ENCODE peak calls at places on chromosomes 13 and 19, in six cellular contexts. G, V, X, J, Z and U are unnamed samples.
A peak's percentile ranks its signal among the peaks of the same experiment; 100 is the strongest.

GRCh38 chr19:42831221-42832019 is 48.1 kb downstream of the PSG1 start:
- DNase-seq in G (no peak), V (no peak), X (no peak), J (no peak), Z (no peak), U (no peak)

GRCh38 chr13:112966776-112967175 is 2.2 kb upstream of the MCF2L start:
- DNase-seq in G (no peak), V (no peak), X (no peak), J (no peak), Z (no peak), U (no peak)

GRCh38 chr13:21434588-21434987 is 24.5 kb downstream of the ZDHHC20 start:
- DNase-seq in G (no peak), V (no peak), X (no peak), J (peak; percentile 22), Z (no peak), U (no peak)

GRCh38 chr19:11781295-11782057 is 14.7 kb downstream of the ZNF441 start:
- DNase-seq in G (no peak), V (no peak), X (no peak), J (no peak), Z (no peak), U (no peak)

GRCh38 chr19:46179076-46179740 is 31.2 kb downstream of the IGFL2 start:
- DNase-seq in G (no peak), V (no peak), X (no peak), J (no peak), Z (no peak), U (no peak)

GRCh38 chr13:107866007-107866665 is 349.2 kb downstream of the LIG4 start:
- DNase-seq in G (no peak), V (no peak), X (no peak), J (peak; percentile 51), Z (no peak), U (no peak)

GRCh38 chr13:71610876-71611275 is 256.1 kb downstream of the DACH1 start:
- DNase-seq in G (no peak), V (no peak), X (no peak), J (no peak), Z (no peak), U (no peak)

GRCh38 chr13:28493740-28494536 is 990 bp downstream of the FLT1 start:
- DNase-seq in G (no peak), V (no peak), X (no peak), J (no peak), Z (no peak), U (no peak)

GRCh38 chr13:48334534-48335127 is 31.1 kb downstream of the RB1 start:
- DNase-seq in G (no peak), V (no peak), X (no peak), J (peak; percentile 61), Z (no peak), U (peak; percentile 26)

GRCh38 chr19:41920878-41921277 is 7.4 kb downstream of the ERFL start:
- DNase-seq in G (no peak), V (no peak), X (no peak), J (no peak), Z (no peak), U (no peak)

GRCh38 chr19:57559008-57559403 is 657 bp downstream of the ZNF550 start:
- DNase-seq in G (peak; percentile 18), V (no peak), X (no peak), J (peak; percentile 35), Z (peak; percentile 39), U (no peak)

GRCh38 chr13:30906411-30906990 is 430 bp downstream of the MEDAG start:
- DNase-seq in G (no peak), V (no peak), X (peak; percentile 81), J (peak; percentile 33), Z (no peak), U (no peak)
- H3K4me3 ChIP-seq in G (peak overlapping the region; percentile 71), V (peak overlapping the region; percentile 88), X (peak overlapping the region; percentile 79), J (peak overlapping the region; percentile 26), Z (peak overlapping the region; percentile 28), U (no peak overlapping the region)

GRCh38 chr19:15257782-15258181 is 25.5 kb upstream of the EPHX3 start:
- DNase-seq in G (no peak), V (no peak), X (no peak), J (no peak), Z (no peak), U (no peak)
- TF ChIP-seq CTCF in G (no peak), V (no peak), X (no peak), J (no peak), Z (no peak), U (no peak)

DNA sequence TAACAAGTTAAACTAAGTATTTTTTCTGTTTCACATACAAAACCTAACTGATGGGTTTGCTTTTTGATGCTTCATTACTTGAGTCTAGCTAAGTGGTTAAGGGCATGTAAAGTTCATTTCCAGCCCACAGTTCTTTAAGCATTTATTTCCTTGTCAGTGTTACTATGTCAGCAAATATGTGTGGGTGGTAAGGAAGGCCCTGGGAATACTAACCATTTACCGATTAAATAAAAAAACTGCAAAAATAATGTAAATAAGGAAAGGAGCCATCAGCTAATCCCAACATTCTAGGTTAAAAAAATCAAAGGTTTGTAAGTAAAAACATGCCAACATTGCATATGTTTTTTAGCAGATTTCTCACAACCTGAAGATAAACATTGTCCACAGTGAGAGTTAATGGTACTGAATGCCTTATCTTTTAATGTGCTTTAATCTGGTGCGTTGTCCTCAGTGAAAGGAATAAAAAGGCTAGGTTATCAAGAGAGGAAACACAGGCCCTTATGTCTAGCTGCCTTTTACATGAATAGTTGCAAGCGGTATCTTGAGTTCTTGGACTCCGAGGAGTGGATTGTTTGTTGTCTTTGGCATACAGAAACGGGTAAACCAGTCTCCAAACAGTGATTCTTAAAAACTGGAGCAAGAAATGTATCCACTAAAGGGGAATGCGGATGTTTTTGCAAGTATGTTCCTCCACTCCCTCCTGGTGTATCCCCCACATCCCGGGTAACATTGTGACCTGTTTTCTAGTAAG is 949.6 kb upstream of the SLC10A2 start:
- DNase-seq in G (no peak), V (no peak), X (no peak), J (peak; percentile 94), Z (no peak), U (no peak)
- H3K4me3 ChIP-seq in G (no peak overlapping the region), V (no peak overlapping the region), X (no peak overlapping the region), J (no peak overlapping the region), Z (no peak overlapping the region), U (no peak overlapping the region)

DNA sequence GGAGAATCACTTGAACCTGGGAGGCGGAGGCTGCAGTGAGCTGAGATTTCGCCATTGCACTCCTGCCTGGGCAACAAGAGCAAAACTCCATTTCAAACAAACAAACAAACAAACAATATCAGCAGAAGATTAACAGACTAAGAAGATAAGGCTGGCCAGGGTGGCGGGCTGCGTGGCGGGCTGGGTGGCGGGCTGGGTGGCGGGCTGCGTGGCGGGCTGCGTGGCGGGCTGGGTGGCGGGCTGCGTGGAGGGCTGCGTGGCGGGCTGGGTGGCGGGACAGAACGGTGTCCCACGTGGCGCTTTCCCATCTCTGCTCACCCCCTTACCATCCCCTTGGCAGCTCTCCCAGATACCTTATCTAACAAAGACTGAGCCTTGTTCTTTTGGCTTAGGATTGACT is 196.2 kb downstream of the COL4A1 start:
- DNase-seq in G (no peak), V (no peak), X (no peak), J (no peak), Z (no peak), U (no peak)
- TF ChIP-seq CTCF in G (no peak), V (no peak), X (no peak), J (no peak), Z (no peak), U (no peak)

GRCh38 chr19:53908933-53909415 is at the start of gene CACNG7:
- DNase-seq in G (no peak), V (no peak), X (no peak), J (peak; percentile 35), Z (no peak), U (no peak)
- H3K4me3 ChIP-seq in G (peak within 1 kb of the TSS; percentile 34), V (peak within 1 kb of the TSS; percentile 15), X (peak within 1 kb of the TSS; percentile 48), J (peak within 1 kb of the TSS; percentile 27), Z (no peak within 1 kb of the TSS), U (no peak within 1 kb of the TSS)

DNA sequence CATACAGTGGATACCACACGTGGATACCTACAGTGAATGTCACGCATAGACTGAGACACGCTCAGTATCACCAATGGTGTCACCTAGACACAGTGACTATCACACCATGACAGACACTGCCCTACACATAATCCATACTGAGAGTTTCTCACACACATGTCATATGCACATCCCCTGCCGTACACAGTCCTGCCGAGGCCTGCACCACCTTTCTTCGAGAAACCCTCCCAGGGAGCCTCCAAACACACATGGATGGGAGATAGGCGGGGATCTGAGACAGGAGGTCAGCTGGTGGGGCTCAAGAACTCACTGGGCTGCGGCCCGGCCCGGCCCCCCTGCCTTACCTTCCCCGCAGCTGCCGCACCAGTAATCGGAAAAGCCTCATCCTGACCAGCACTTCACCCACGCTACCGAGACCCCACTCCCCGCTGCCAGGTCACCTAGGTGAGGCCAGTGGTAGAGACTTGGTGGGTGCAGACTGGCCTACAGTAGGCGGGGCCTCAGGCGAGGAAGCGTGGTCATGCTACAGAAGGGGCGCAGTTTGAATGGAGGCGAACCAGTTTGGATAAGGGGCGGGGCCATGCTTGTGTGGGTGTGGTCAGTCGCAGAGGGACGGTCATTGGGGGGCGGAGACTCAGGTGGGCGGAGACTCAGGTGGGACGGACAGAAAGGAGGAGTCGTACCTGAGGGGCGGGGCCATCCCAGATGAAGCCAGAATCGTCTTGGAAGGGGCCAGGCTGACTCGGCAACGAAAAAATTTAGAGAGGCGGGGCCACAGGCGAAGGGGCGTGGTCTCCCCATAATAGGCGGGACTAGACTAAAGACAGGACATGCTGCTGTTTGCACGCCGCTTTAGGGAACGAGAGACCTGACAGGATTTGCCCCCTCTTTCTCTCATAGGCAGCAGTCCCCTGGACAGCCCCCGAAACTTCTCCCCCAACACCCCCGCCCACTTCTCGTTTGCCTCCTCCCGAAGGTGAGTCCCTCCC is 2.1 kb downstream of the MAST1 start:
- DNase-seq in G (peak; percentile 25), V (no peak), X (no peak), J (peak; percentile 71), Z (peak; percentile 69), U (no peak)
- TF ChIP-seq CTCF in G (no peak), V (no peak), X (no peak), J (no peak), Z (no peak), U (no peak)

GRCh38 chr19:412356-413355 is 3.7 kb upstream of the C2CD4C start:
- DNase-seq in G (no peak), V (no peak), X (no peak), J (no peak), Z (no peak), U (no peak)

GRCh38 chr19:415292-415691 is 6.3 kb upstream of the C2CD4C start:
- DNase-seq in G (no peak), V (no peak), X (no peak), J (no peak), Z (no peak), U (no peak)

GRCh38 chr19:416416-416815 is 7.5 kb upstream of the C2CD4C start:
- DNase-seq in G (peak; percentile 10), V (no peak), X (no peak), J (no peak), Z (no peak), U (no peak)

GRCh38 chr19:411723-412355 is 2.9 kb upstream of the C2CD4C start:
- DNase-seq in G (no peak), V (no peak), X (no peak), J (no peak), Z (peak; percentile 25), U (no peak)

DNA sequence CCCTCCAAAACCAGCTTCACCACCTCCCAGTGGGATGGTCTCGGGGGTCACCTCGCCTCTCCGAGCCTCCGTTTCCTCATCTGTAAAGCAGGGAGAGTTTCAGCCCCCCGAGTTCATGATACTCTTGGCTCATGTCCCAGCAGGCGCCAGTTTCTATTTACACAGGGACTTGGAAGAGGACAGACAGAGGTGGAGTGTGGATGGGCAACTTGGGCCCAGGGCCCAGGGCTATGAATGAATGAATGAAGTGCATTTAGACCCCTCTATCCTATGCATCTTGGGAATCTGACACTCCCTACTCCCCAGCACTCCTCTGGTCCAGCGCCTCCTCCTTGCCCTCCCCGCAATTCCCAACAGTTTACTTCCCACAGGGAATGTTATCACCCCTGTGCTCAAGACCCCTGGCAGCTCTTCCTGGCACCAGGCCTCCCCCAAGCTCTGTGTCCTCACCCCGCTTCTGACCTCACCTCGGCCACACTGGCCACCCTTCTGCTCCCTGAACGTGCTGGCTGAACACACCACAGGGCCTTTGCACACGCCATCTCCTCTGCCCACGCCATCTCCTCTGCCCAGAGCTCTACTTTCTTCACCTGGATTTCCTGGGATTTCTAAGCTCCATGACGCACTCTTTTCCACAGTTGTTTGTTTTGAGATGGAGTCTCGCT is 4.9 kb upstream of the C2CD4C start:
- DNase-seq in G (no peak), V (no peak), X (no peak), J (no peak), Z (no peak), U (no peak)
- H3K4me3 ChIP-seq in G (no peak overlapping the region), V (no peak overlapping the region), X (no peak overlapping the region), J (no peak overlapping the region), Z (no peak overlapping the region), U (no peak overlapping the region)